ENCODE peak calls at places on chromosomes 2 and 18, in five cellular contexts. V is glutamatergic neuron, P is GM23338, L is colonic mucosa, Q is HFFc6. N is an unnamed sample.

GRCh38 chr2:147390475-147390874 is 454.4 kb upstream of the ACVR2A start:
- DNase-seq in L (no peak), Q (no peak), V (no peak), P (no peak), N (no peak)

GRCh38 chr2:170925923-170926322 is 3.1 kb upstream of the GORASP2 start:
- DNase-seq in V (no peak), P (no peak), L (no peak), Q (no peak), N (no peak)

GRCh38 chr2:127589358-127589757 is 53.9 kb downstream of the MYO7B start:
- DNase-seq in Q (no peak), V (no peak), P (no peak), L (no peak), N (no peak)

GRCh38 chr2:239630618-239631286 is 229.9 kb upstream of the HDAC4 start:
- DNase-seq in L (no peak), V (no peak), Q (peak), P (no peak), N (no peak)

GRCh38 chr18:13051950-13052349 is 60.8 kb downstream of the CEP192 start:
- DNase-seq in P (no peak), L (no peak), V (no peak), Q (no peak), N (no peak)

GRCh38 chr2:237980751-237981150 is 13.9 kb downstream of the UBE2F start:
- DNase-seq in P (no peak), L (no peak), Q (no peak), V (no peak), N (no peak)

GRCh38 chr2:30181176-30181575 is 34.4 kb downstream of the YPEL5 start:
- DNase-seq in Q (no peak), L (no peak), P (no peak), V (no peak), N (no peak)

GRCh38 chr2:41905597-41906324 is 142.1 kb upstream of the PKDCC start:
- DNase-seq in V (no peak), L (no peak), P (no peak), Q (no peak), N (no peak)

GRCh38 chr2:125561302-125561701 is 1094.7 kb upstream of the GYPC start:
- DNase-seq in L (peak), Q (no peak), P (no peak), V (no peak), N (no peak)

GRCh38 chr18:74654637-74655036 is 57.0 kb downstream of the ZNF407 start:
- DNase-seq in L (no peak), Q (peak), P (no peak), V (no peak), N (no peak)
- TF ChIP-seq CTCF in L (no peak), Q (peak), P (no peak), V (no peak), N (no peak)

GRCh38 chr2:225032249-225032648 is 10.0 kb downstream of the DOCK10 start:
- DNase-seq in P (no peak), L (no peak), Q (no peak), V (no peak), N (no peak)

GRCh38 chr2:225036431-225036830 is 5.8 kb downstream of the DOCK10 start:
- DNase-seq in P (no peak), V (no peak), Q (no peak), L (no peak), N (no peak)

GRCh38 chr2:225030893-225031292 is 11.4 kb downstream of the DOCK10 start:
- DNase-seq in P (no peak), Q (no peak), L (no peak), V (no peak), N (no peak)

GRCh38 chr2:225031599-225031998 is 10.7 kb downstream of the DOCK10 start:
- DNase-seq in Q (no peak), L (no peak), P (no peak), V (no peak), N (no peak)

DNA sequence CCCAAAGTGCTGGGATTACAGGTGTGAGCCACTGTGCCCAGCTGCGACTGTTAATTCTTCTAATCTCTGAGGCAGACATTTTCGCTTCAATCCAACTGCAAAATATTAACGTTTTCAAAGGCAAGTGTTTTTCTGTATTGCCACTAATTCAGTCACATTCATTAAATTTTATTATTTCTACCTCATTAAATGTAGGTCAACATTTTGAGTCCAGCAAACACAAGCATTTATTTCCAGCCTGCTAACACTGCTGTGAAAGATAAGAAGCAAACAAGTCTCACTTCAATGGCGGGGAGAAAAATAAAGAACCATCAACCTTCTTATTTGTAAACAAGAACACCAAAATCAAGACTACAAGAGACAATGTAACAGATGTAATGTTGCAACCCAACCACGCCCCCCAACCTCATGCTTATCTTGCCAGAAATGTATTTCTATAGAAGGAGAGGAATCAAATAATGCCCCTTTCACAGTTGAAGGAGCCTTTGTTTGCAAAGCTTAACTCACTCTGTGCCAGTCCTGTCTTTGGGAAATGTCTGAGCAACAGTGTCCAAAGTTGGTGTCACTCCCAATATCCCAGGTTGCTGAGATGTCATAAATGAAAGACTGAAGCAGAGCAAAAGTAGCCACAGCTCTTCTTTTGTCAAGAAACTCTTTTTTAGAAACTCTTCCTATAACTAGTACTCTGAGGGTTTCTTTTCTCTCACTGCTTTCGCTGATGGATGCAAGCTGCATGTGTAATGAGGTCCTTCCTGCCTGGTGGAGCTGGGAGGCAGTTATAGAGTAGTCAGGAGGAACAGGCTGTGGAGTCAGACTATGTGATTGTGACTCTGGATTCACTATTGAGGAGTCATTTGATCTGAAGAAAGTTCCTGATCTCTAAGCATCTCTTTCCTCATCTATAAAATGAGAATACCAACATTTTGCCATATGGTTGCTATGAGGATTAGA is 8.6 kb downstream of the DOCK10 start:
- DNase-seq in L (no peak), Q (no peak), V (no peak), P (no peak), N (no peak)
- TF ChIP-seq CTCF in L (no peak), Q (no peak), V (no peak), P (no peak), N (no peak)

DNA sequence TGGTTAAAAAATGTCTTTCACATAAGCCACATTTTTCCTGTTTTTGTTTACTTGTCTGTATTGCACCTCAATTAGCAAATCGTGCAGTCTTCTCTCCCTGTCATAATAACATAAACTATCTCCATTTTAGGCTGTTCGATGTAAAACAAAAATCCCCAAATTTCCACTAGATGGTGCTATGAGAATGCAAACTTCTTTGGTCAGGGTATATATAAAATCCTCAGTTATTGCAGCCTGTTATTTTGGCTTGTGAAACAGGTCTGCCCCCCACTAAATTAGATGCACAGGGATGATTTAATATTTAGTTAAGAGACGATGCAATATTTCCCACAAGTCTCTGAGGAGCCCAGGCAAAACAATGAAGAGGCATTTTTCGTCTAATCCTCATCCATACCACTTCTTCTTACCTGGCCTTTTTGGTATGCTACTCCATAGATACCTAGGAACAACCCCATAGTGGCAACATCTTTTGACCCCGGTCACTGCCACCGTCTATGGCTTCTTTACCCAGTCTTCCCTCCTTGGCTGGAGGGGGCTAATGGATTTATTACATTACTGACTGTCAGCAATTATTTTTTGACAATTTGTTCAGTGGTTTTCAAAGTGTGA is 117.3 kb upstream of the CWC22 start:
- DNase-seq in Q (peak), L (no peak), V (no peak), P (peak), N (peak)
- TF ChIP-seq CTCF in Q (peak), L (peak), V (peak), P (peak), N (peak)

GRCh38 chr2:163563336-163563735 is 172.5 kb downstream of the FIGN start:
- DNase-seq in L (no peak), P (no peak), Q (no peak), V (no peak), N (peak)

GRCh38 chr2:163570391-163570790 is 165.4 kb downstream of the FIGN start:
- DNase-seq in L (no peak), Q (no peak), P (no peak), V (no peak), N (no peak)

GRCh38 chr2:163565192-163565591 is 170.6 kb downstream of the FIGN start:
- DNase-seq in Q (no peak), P (no peak), V (no peak), L (no peak), N (no peak)
- TF ChIP-seq CTCF in Q (no peak), P (peak), V (no peak), L (no peak), N (no peak)

N was measured in Calu3.